ENCODE peak calls at places on chromosome 14, in eight cellular contexts. One of them, this sample, is unnamed.

GRCh38 chr14:55131782-55132181 is 2.7 kb downstream of the LGALS3 start:
- DNase-seq in effector memory CD4-positive, alpha-beta T cell: no peak
- DNase-seq in NCI-H226: no peak
- DNase-seq in AG20443: peak
- DNase-seq in GM03348: peak
- DNase-seq in fibroblast of the conjunctiva: no peak
- DNase-seq in AG08395: peak
- DNase-seq in type B pancreatic cell: no peak
- DNase-seq in this sample: no peak

GRCh38 chr14:104431351-104431928 is 148.1 kb upstream of the C14orf180 start:
- DNase-seq in effector memory CD4-positive, alpha-beta T cell: no peak
- DNase-seq in NCI-H226: no peak
- DNase-seq in AG20443: no peak
- DNase-seq in GM03348: no peak
- DNase-seq in fibroblast of the conjunctiva: no peak
- DNase-seq in AG08395: no peak
- DNase-seq in type B pancreatic cell: no peak
- DNase-seq in this sample: no peak

GRCh38 chr14:32618991-32619390 is 289.9 kb downstream of the AKAP6 start:
- DNase-seq in effector memory CD4-positive, alpha-beta T cell: no peak
- DNase-seq in NCI-H226: no peak
- DNase-seq in AG20443: no peak
- DNase-seq in GM03348: no peak
- DNase-seq in fibroblast of the conjunctiva: no peak
- DNase-seq in AG08395: no peak
- DNase-seq in type B pancreatic cell: no peak
- DNase-seq in this sample: no peak

GRCh38 chr14:35412281-35413057 is 7.9 kb upstream of the NFKBIA start:
- DNase-seq in effector memory CD4-positive, alpha-beta T cell: no peak
- DNase-seq in NCI-H226: no peak
- DNase-seq in AG20443: no peak
- DNase-seq in GM03348: no peak
- DNase-seq in fibroblast of the conjunctiva: no peak
- DNase-seq in AG08395: no peak
- DNase-seq in type B pancreatic cell: no peak
- DNase-seq in this sample: no peak

GRCh38 chr14:90546767-90547166 is 149.9 kb downstream of the CALM1 start:
- DNase-seq in effector memory CD4-positive, alpha-beta T cell: no peak
- DNase-seq in NCI-H226: no peak
- DNase-seq in AG20443: no peak
- DNase-seq in GM03348: no peak
- DNase-seq in fibroblast of the conjunctiva: no peak
- DNase-seq in AG08395: no peak
- DNase-seq in type B pancreatic cell: no peak
- DNase-seq in this sample: no peak

GRCh38 chr14:101123639-101124525 is 220.4 kb upstream of the RTL1 start:
- DNase-seq in effector memory CD4-positive, alpha-beta T cell: no peak
- DNase-seq in NCI-H226: no peak
- DNase-seq in AG20443: no peak
- DNase-seq in GM03348: no peak
- DNase-seq in fibroblast of the conjunctiva: no peak
- DNase-seq in AG08395: no peak
- DNase-seq in type B pancreatic cell: peak
- DNase-seq in this sample: no peak

GRCh38 chr14:90439874-90440442 is 43.1 kb downstream of the CALM1 start:
- DNase-seq in effector memory CD4-positive, alpha-beta T cell: no peak
- DNase-seq in NCI-H226: no peak
- DNase-seq in AG20443: no peak
- DNase-seq in GM03348: no peak
- DNase-seq in fibroblast of the conjunctiva: no peak
- DNase-seq in AG08395: no peak
- DNase-seq in type B pancreatic cell: no peak
- DNase-seq in this sample: no peak

GRCh38 chr14:64178814-64179213 is 115.4 kb downstream of the ESR2 start:
- DNase-seq in effector memory CD4-positive, alpha-beta T cell: no peak
- DNase-seq in NCI-H226: no peak
- DNase-seq in AG20443: no peak
- DNase-seq in GM03348: no peak
- DNase-seq in fibroblast of the conjunctiva: no peak
- DNase-seq in AG08395: no peak
- DNase-seq in type B pancreatic cell: no peak
- DNase-seq in this sample: no peak

GRCh38 chr14:80310950-80311349 is 99.6 kb upstream of the DIO2 start:
- DNase-seq in effector memory CD4-positive, alpha-beta T cell: no peak
- DNase-seq in NCI-H226: no peak
- DNase-seq in AG20443: no peak
- DNase-seq in GM03348: no peak
- DNase-seq in fibroblast of the conjunctiva: no peak
- DNase-seq in AG08395: no peak
- DNase-seq in type B pancreatic cell: no peak
- DNase-seq in this sample: peak

GRCh38 chr14:44778562-44778961 is 183.2 kb downstream of the KLHL28 start:
- DNase-seq in effector memory CD4-positive, alpha-beta T cell: no peak
- DNase-seq in NCI-H226: peak
- DNase-seq in AG20443: peak
- DNase-seq in GM03348: no peak
- DNase-seq in fibroblast of the conjunctiva: peak
- DNase-seq in AG08395: no peak
- DNase-seq in type B pancreatic cell: no peak
- DNase-seq in this sample: peak

GRCh38 chr14:61526405-61527312 is 168.7 kb upstream of the HIF1A start:
- DNase-seq in effector memory CD4-positive, alpha-beta T cell: no peak
- DNase-seq in NCI-H226: no peak
- DNase-seq in AG20443: no peak
- DNase-seq in GM03348: no peak
- DNase-seq in fibroblast of the conjunctiva: no peak
- DNase-seq in AG08395: no peak
- DNase-seq in type B pancreatic cell: no peak
- DNase-seq in this sample: no peak

GRCh38 chr14:32991706-32992105 is 53.0 kb downstream of the NPAS3 start:
- DNase-seq in effector memory CD4-positive, alpha-beta T cell: no peak
- DNase-seq in NCI-H226: no peak
- DNase-seq in AG20443: no peak
- DNase-seq in GM03348: no peak
- DNase-seq in fibroblast of the conjunctiva: no peak
- DNase-seq in AG08395: no peak
- DNase-seq in type B pancreatic cell: no peak
- DNase-seq in this sample: no peak

GRCh38 chr14:22039938-22040780 is 366.5 kb upstream of the OR4E1 start:
- DNase-seq in effector memory CD4-positive, alpha-beta T cell: no peak
- DNase-seq in NCI-H226: no peak
- DNase-seq in AG20443: no peak
- DNase-seq in GM03348: peak
- DNase-seq in fibroblast of the conjunctiva: no peak
- DNase-seq in AG08395: no peak
- DNase-seq in type B pancreatic cell: no peak
- DNase-seq in this sample: no peak